ENCODE peak calls at places on chromosomes 2 and 18, in eight cellular contexts. One of them, this sample, is unnamed.

GRCh38 chr2:177881001-177881748 is 191.4 kb downstream of the PDE11A start:
- DNase-seq in GOT3: no peak
- DNase-seq in bronchial epithelial cell: no peak
- DNase-seq in dermis microvascular lymphatic vessel endothelial cell: no peak
- DNase-seq in anterior cingulate cortex: no peak
- DNase-seq in NCI-H1105 treated with DMSO at 0.1 percent for 48 hours: no peak
- DNase-seq in CD8-positive, alpha-beta T cell: no peak
- DNase-seq in hypothalamus: no peak
- DNase-seq in this sample: no peak

GRCh38 chr2:42513252-42513918 is 19.6 kb upstream of the KCNG3 start:
- DNase-seq in GOT3: no peak
- DNase-seq in bronchial epithelial cell: peak
- DNase-seq in dermis microvascular lymphatic vessel endothelial cell: peak
- DNase-seq in anterior cingulate cortex: no peak
- DNase-seq in NCI-H1105 treated with DMSO at 0.1 percent for 48 hours: no peak
- DNase-seq in CD8-positive, alpha-beta T cell: no peak
- DNase-seq in hypothalamus: no peak
- DNase-seq in this sample: peak

GRCh38 chr2:99971326-99971965 is 170.9 kb downstream of the AFF3 start:
- DNase-seq in GOT3: no peak
- DNase-seq in bronchial epithelial cell: no peak
- DNase-seq in dermis microvascular lymphatic vessel endothelial cell: no peak
- DNase-seq in anterior cingulate cortex: no peak
- DNase-seq in NCI-H1105 treated with DMSO at 0.1 percent for 48 hours: no peak
- DNase-seq in CD8-positive, alpha-beta T cell: no peak
- DNase-seq in hypothalamus: no peak
- DNase-seq in this sample: no peak

GRCh38 chr2:168552450-168552856 is 96.4 kb downstream of the CERS6 start:
- DNase-seq in GOT3: no peak
- DNase-seq in bronchial epithelial cell: no peak
- DNase-seq in dermis microvascular lymphatic vessel endothelial cell: no peak
- DNase-seq in anterior cingulate cortex: no peak
- DNase-seq in NCI-H1105 treated with DMSO at 0.1 percent for 48 hours: peak
- DNase-seq in CD8-positive, alpha-beta T cell: no peak
- DNase-seq in hypothalamus: no peak
- DNase-seq in this sample: no peak

GRCh38 chr2:169137924-169138323 is 68.6 kb downstream of the DHRS9 start:
- DNase-seq in GOT3: no peak
- DNase-seq in bronchial epithelial cell: no peak
- DNase-seq in dermis microvascular lymphatic vessel endothelial cell: no peak
- DNase-seq in anterior cingulate cortex: no peak
- DNase-seq in NCI-H1105 treated with DMSO at 0.1 percent for 48 hours: no peak
- DNase-seq in CD8-positive, alpha-beta T cell: no peak
- DNase-seq in hypothalamus: no peak
- DNase-seq in this sample: no peak

GRCh38 chr2:131519466-131519865 is 8.2 kb upstream of the CCDC74A start:
- DNase-seq in GOT3: no peak
- DNase-seq in bronchial epithelial cell: no peak
- DNase-seq in dermis microvascular lymphatic vessel endothelial cell: no peak
- DNase-seq in anterior cingulate cortex: no peak
- DNase-seq in NCI-H1105 treated with DMSO at 0.1 percent for 48 hours: no peak
- DNase-seq in CD8-positive, alpha-beta T cell: no peak
- DNase-seq in hypothalamus: no peak
- DNase-seq in this sample: no peak

GRCh38 chr18:9721893-9722515 is 13.9 kb downstream of the RAB31 start:
- DNase-seq in GOT3: no peak
- DNase-seq in bronchial epithelial cell: no peak
- DNase-seq in dermis microvascular lymphatic vessel endothelial cell: no peak
- DNase-seq in anterior cingulate cortex: no peak
- DNase-seq in NCI-H1105 treated with DMSO at 0.1 percent for 48 hours: no peak
- DNase-seq in CD8-positive, alpha-beta T cell: no peak
- DNase-seq in hypothalamus: no peak
- DNase-seq in this sample: no peak

GRCh38 chr2:237421542-237422047 is 7.6 kb upstream of the COL6A3 start:
- DNase-seq in GOT3: peak
- DNase-seq in bronchial epithelial cell: peak
- DNase-seq in dermis microvascular lymphatic vessel endothelial cell: no peak
- DNase-seq in anterior cingulate cortex: peak
- DNase-seq in NCI-H1105 treated with DMSO at 0.1 percent for 48 hours: peak
- DNase-seq in CD8-positive, alpha-beta T cell: peak
- DNase-seq in hypothalamus: no peak
- DNase-seq in this sample: peak

GRCh38 chr2:108449410-108450200 is 599 bp downstream of the GCC2 start:
- DNase-seq in GOT3: no peak
- DNase-seq in bronchial epithelial cell: peak
- DNase-seq in dermis microvascular lymphatic vessel endothelial cell: no peak
- DNase-seq in anterior cingulate cortex: no peak
- DNase-seq in NCI-H1105 treated with DMSO at 0.1 percent for 48 hours: peak
- DNase-seq in CD8-positive, alpha-beta T cell: peak
- DNase-seq in hypothalamus: no peak
- DNase-seq in this sample: no peak

GRCh38 chr2:232491139-232491780 is 3.6 kb upstream of the ECEL1 start:
- DNase-seq in GOT3: no peak
- DNase-seq in bronchial epithelial cell: no peak
- DNase-seq in dermis microvascular lymphatic vessel endothelial cell: no peak
- DNase-seq in anterior cingulate cortex: no peak
- DNase-seq in NCI-H1105 treated with DMSO at 0.1 percent for 48 hours: no peak
- DNase-seq in CD8-positive, alpha-beta T cell: no peak
- DNase-seq in hypothalamus: no peak
- DNase-seq in this sample: no peak

GRCh38 chr2:227655454-227655853 is 11.2 kb upstream of the SCYGR5 start:
- DNase-seq in GOT3: no peak
- DNase-seq in bronchial epithelial cell: peak
- DNase-seq in dermis microvascular lymphatic vessel endothelial cell: no peak
- DNase-seq in anterior cingulate cortex: no peak
- DNase-seq in NCI-H1105 treated with DMSO at 0.1 percent for 48 hours: no peak
- DNase-seq in CD8-positive, alpha-beta T cell: no peak
- DNase-seq in hypothalamus: no peak
- DNase-seq in this sample: peak

GRCh38 chr2:239712755-239713154 is 311.9 kb upstream of the HDAC4 start:
- DNase-seq in GOT3: no peak
- DNase-seq in bronchial epithelial cell: no peak
- DNase-seq in dermis microvascular lymphatic vessel endothelial cell: no peak
- DNase-seq in anterior cingulate cortex: no peak
- DNase-seq in NCI-H1105 treated with DMSO at 0.1 percent for 48 hours: no peak
- DNase-seq in CD8-positive, alpha-beta T cell: no peak
- DNase-seq in hypothalamus: no peak
- DNase-seq in this sample: no peak

GRCh38 chr2:200383380-200384110 is 77.1 kb downstream of the SPATS2L start:
- DNase-seq in GOT3: no peak
- DNase-seq in bronchial epithelial cell: peak
- DNase-seq in dermis microvascular lymphatic vessel endothelial cell: peak
- DNase-seq in anterior cingulate cortex: no peak
- DNase-seq in NCI-H1105 treated with DMSO at 0.1 percent for 48 hours: no peak
- DNase-seq in CD8-positive, alpha-beta T cell: no peak
- DNase-seq in hypothalamus: no peak
- DNase-seq in this sample: no peak

GRCh38 chr2:160721089-160722040 is 227.8 kb upstream of the RBMS1 start:
- DNase-seq in GOT3: no peak
- DNase-seq in bronchial epithelial cell: no peak
- DNase-seq in dermis microvascular lymphatic vessel endothelial cell: no peak
- DNase-seq in anterior cingulate cortex: no peak
- DNase-seq in NCI-H1105 treated with DMSO at 0.1 percent for 48 hours: no peak
- DNase-seq in CD8-positive, alpha-beta T cell: no peak
- DNase-seq in hypothalamus: no peak
- DNase-seq in this sample: no peak

GRCh38 chr2:88307817-88308216 is 137.7 kb downstream of the THNSL2 start:
- DNase-seq in GOT3: no peak
- DNase-seq in bronchial epithelial cell: peak
- DNase-seq in dermis microvascular lymphatic vessel endothelial cell: no peak
- DNase-seq in anterior cingulate cortex: no peak
- DNase-seq in NCI-H1105 treated with DMSO at 0.1 percent for 48 hours: peak
- DNase-seq in CD8-positive, alpha-beta T cell: no peak
- DNase-seq in hypothalamus: no peak
- DNase-seq in this sample: peak

GRCh38 chr2:23926289-23926749 is 604 bp downstream of the ATAD2B start:
- DNase-seq in GOT3: no peak
- DNase-seq in bronchial epithelial cell: no peak
- DNase-seq in dermis microvascular lymphatic vessel endothelial cell: no peak
- DNase-seq in anterior cingulate cortex: peak
- DNase-seq in NCI-H1105 treated with DMSO at 0.1 percent for 48 hours: peak
- DNase-seq in CD8-positive, alpha-beta T cell: no peak
- DNase-seq in hypothalamus: peak
- DNase-seq in this sample: no peak

GRCh38 chr2:180006236-180006635 is 861 bp downstream of the CWC22 start:
- DNase-seq in GOT3: no peak
- DNase-seq in bronchial epithelial cell: no peak
- DNase-seq in dermis microvascular lymphatic vessel endothelial cell: no peak
- DNase-seq in anterior cingulate cortex: no peak
- DNase-seq in NCI-H1105 treated with DMSO at 0.1 percent for 48 hours: no peak
- DNase-seq in CD8-positive, alpha-beta T cell: no peak
- DNase-seq in hypothalamus: no peak
- DNase-seq in this sample: no peak

GRCh38 chr2:222358876-222359275 is 60.1 kb upstream of the PAX3 start:
- DNase-seq in GOT3: no peak
- DNase-seq in bronchial epithelial cell: no peak
- DNase-seq in dermis microvascular lymphatic vessel endothelial cell: peak
- DNase-seq in anterior cingulate cortex: no peak
- DNase-seq in NCI-H1105 treated with DMSO at 0.1 percent for 48 hours: no peak
- DNase-seq in CD8-positive, alpha-beta T cell: no peak
- DNase-seq in hypothalamus: no peak
- DNase-seq in this sample: no peak

GRCh38 chr18:56124186-56124585 is 514.2 kb downstream of the TXNL1 start:
- DNase-seq in GOT3: no peak
- DNase-seq in bronchial epithelial cell: peak
- DNase-seq in dermis microvascular lymphatic vessel endothelial cell: no peak
- DNase-seq in anterior cingulate cortex: no peak
- DNase-seq in NCI-H1105 treated with DMSO at 0.1 percent for 48 hours: no peak
- DNase-seq in CD8-positive, alpha-beta T cell: no peak
- DNase-seq in hypothalamus: no peak
- DNase-seq in this sample: no peak

GRCh38 chr18:35680139-35680551 is 98.6 kb downstream of the GALNT1 start:
- DNase-seq in GOT3: no peak
- DNase-seq in bronchial epithelial cell: no peak
- DNase-seq in dermis microvascular lymphatic vessel endothelial cell: no peak
- DNase-seq in anterior cingulate cortex: no peak
- DNase-seq in NCI-H1105 treated with DMSO at 0.1 percent for 48 hours: no peak
- DNase-seq in CD8-positive, alpha-beta T cell: no peak
- DNase-seq in hypothalamus: no peak
- DNase-seq in this sample: no peak

GRCh38 chr2:42429352-42429751 is 64.4 kb downstream of the KCNG3 start:
- DNase-seq in GOT3: no peak
- DNase-seq in bronchial epithelial cell: no peak
- DNase-seq in dermis microvascular lymphatic vessel endothelial cell: no peak
- DNase-seq in anterior cingulate cortex: no peak
- DNase-seq in NCI-H1105 treated with DMSO at 0.1 percent for 48 hours: no peak
- DNase-seq in CD8-positive, alpha-beta T cell: no peak
- DNase-seq in hypothalamus: no peak
- DNase-seq in this sample: no peak

GRCh38 chr2:27742571-27742970 is 28.9 kb upstream of the MRPL33 start:
- DNase-seq in GOT3: no peak
- DNase-seq in bronchial epithelial cell: no peak
- DNase-seq in dermis microvascular lymphatic vessel endothelial cell: no peak
- DNase-seq in anterior cingulate cortex: no peak
- DNase-seq in NCI-H1105 treated with DMSO at 0.1 percent for 48 hours: no peak
- DNase-seq in CD8-positive, alpha-beta T cell: no peak
- DNase-seq in hypothalamus: no peak
- DNase-seq in this sample: no peak

GRCh38 chr18:8719192-8719591 is 13.8 kb downstream of the MTCL1 start:
- DNase-seq in GOT3: no peak
- DNase-seq in bronchial epithelial cell: no peak
- DNase-seq in dermis microvascular lymphatic vessel endothelial cell: no peak
- DNase-seq in anterior cingulate cortex: no peak
- DNase-seq in NCI-H1105 treated with DMSO at 0.1 percent for 48 hours: no peak
- DNase-seq in CD8-positive, alpha-beta T cell: no peak
- DNase-seq in hypothalamus: no peak
- DNase-seq in this sample: no peak

GRCh38 chr2:85680707-85681353 is 12.8 kb upstream of the SFTPB start:
- DNase-seq in GOT3: no peak
- DNase-seq in bronchial epithelial cell: peak
- DNase-seq in dermis microvascular lymphatic vessel endothelial cell: no peak
- DNase-seq in anterior cingulate cortex: peak
- DNase-seq in NCI-H1105 treated with DMSO at 0.1 percent for 48 hours: no peak
- DNase-seq in CD8-positive, alpha-beta T cell: no peak
- DNase-seq in hypothalamus: no peak
- DNase-seq in this sample: no peak

GRCh38 chr18:10029711-10030110 is 115.9 kb downstream of the VAPA start:
- DNase-seq in GOT3: no peak
- DNase-seq in bronchial epithelial cell: no peak
- DNase-seq in dermis microvascular lymphatic vessel endothelial cell: no peak
- DNase-seq in anterior cingulate cortex: no peak
- DNase-seq in NCI-H1105 treated with DMSO at 0.1 percent for 48 hours: no peak
- DNase-seq in CD8-positive, alpha-beta T cell: no peak
- DNase-seq in hypothalamus: no peak
- DNase-seq in this sample: no peak

GRCh38 chr2:157254041-157254440 is 3.5 kb upstream of the GALNT5 start:
- DNase-seq in GOT3: no peak
- DNase-seq in bronchial epithelial cell: peak
- DNase-seq in dermis microvascular lymphatic vessel endothelial cell: no peak
- DNase-seq in anterior cingulate cortex: no peak
- DNase-seq in NCI-H1105 treated with DMSO at 0.1 percent for 48 hours: no peak
- DNase-seq in CD8-positive, alpha-beta T cell: no peak
- DNase-seq in hypothalamus: no peak
- DNase-seq in this sample: no peak

GRCh38 chr2:205780645-205781044 is 98.3 kb downstream of the NRP2 start:
- DNase-seq in GOT3: no peak
- DNase-seq in bronchial epithelial cell: no peak
- DNase-seq in dermis microvascular lymphatic vessel endothelial cell: no peak
- DNase-seq in anterior cingulate cortex: no peak
- DNase-seq in NCI-H1105 treated with DMSO at 0.1 percent for 48 hours: no peak
- DNase-seq in CD8-positive, alpha-beta T cell: no peak
- DNase-seq in hypothalamus: no peak
- DNase-seq in this sample: no peak

GRCh38 chr2:9737053-9737875 is 106.0 kb upstream of the TAF1B start:
- DNase-seq in GOT3: no peak
- DNase-seq in bronchial epithelial cell: no peak
- DNase-seq in dermis microvascular lymphatic vessel endothelial cell: no peak
- DNase-seq in anterior cingulate cortex: no peak
- DNase-seq in NCI-H1105 treated with DMSO at 0.1 percent for 48 hours: no peak
- DNase-seq in CD8-positive, alpha-beta T cell: no peak
- DNase-seq in hypothalamus: no peak
- DNase-seq in this sample: no peak

GRCh38 chr18:31512203-31512764 is 14.3 kb downstream of the DSG2 start:
- DNase-seq in GOT3: no peak
- DNase-seq in bronchial epithelial cell: peak
- DNase-seq in dermis microvascular lymphatic vessel endothelial cell: no peak
- DNase-seq in anterior cingulate cortex: no peak
- DNase-seq in NCI-H1105 treated with DMSO at 0.1 percent for 48 hours: no peak
- DNase-seq in CD8-positive, alpha-beta T cell: no peak
- DNase-seq in hypothalamus: no peak
- DNase-seq in this sample: no peak

GRCh38 chr2:133139847-133140533 is 428.3 kb downstream of the NCKAP5 start:
- DNase-seq in GOT3: no peak
- DNase-seq in bronchial epithelial cell: no peak
- DNase-seq in dermis microvascular lymphatic vessel endothelial cell: no peak
- DNase-seq in anterior cingulate cortex: no peak
- DNase-seq in NCI-H1105 treated with DMSO at 0.1 percent for 48 hours: no peak
- DNase-seq in CD8-positive, alpha-beta T cell: no peak
- DNase-seq in hypothalamus: no peak
- DNase-seq in this sample: no peak

GRCh38 chr18:38368246-38368645 is 802.6 kb upstream of the CELF4 start:
- DNase-seq in GOT3: no peak
- DNase-seq in bronchial epithelial cell: peak
- DNase-seq in dermis microvascular lymphatic vessel endothelial cell: no peak
- DNase-seq in anterior cingulate cortex: no peak
- DNase-seq in NCI-H1105 treated with DMSO at 0.1 percent for 48 hours: no peak
- DNase-seq in CD8-positive, alpha-beta T cell: no peak
- DNase-seq in hypothalamus: no peak
- DNase-seq in this sample: no peak

GRCh38 chr2:113877651-113878594 is 12.0 kb upstream of the ACTR3 start:
- DNase-seq in GOT3: no peak
- DNase-seq in bronchial epithelial cell: peak
- DNase-seq in dermis microvascular lymphatic vessel endothelial cell: no peak
- DNase-seq in anterior cingulate cortex: no peak
- DNase-seq in NCI-H1105 treated with DMSO at 0.1 percent for 48 hours: peak
- DNase-seq in CD8-positive, alpha-beta T cell: no peak
- DNase-seq in hypothalamus: no peak
- DNase-seq in this sample: no peak

This sample was measured in 8988T.